ENCODE peak calls at places on chromosomes 3 and 15, in six cellular contexts. O is HepG2, H is HCT116, K is K562, U is H1, Y is GM12878. N is an unnamed sample. For H3K4me1, the result is how much of the 10 kb centered on the place peaks cover.

GRCh38 chr15:57216288-57216687 is 160.0 kb upstream of the CGNL1 start:
- DNase-seq in K (peak), Y (no peak), U (no peak), H (no peak), O (no peak), N (no peak)

GRCh38 chr3:18047052-18047451 is 304.6 kb upstream of the TBC1D5 start:
- DNase-seq in H (no peak), U (no peak), Y (no peak), O (no peak), K (no peak), N (no peak)

GRCh38 chr3:25916286-25916685 is 126.4 kb downstream of the OXSM start:
- DNase-seq in O (no peak), K (no peak), U (no peak), Y (no peak), H (no peak), N (no peak)

GRCh38 chr15:29056839-29057450 is 171.2 kb downstream of the APBA2 start:
- DNase-seq in Y (no peak), O (no peak), H (no peak), U (peak), K (no peak), N (peak)

GRCh38 chr3:190076601-190077444 is 43.9 kb downstream of the P3H2 start:
- DNase-seq in O (peak), Y (no peak), H (no peak), K (no peak), U (no peak), N (peak)

GRCh38 chr3:152682477-152682876 is 152.5 kb upstream of the P2RY1 start:
- DNase-seq in Y (no peak), K (no peak), O (no peak), U (no peak), H (no peak), N (no peak)

GRCh38 chr3:45787551-45787950 is 8.8 kb downstream of the SLC6A20 start:
- DNase-seq in Y (no peak), K (no peak), O (no peak), U (no peak), H (no peak), N (no peak)

GRCh38 chr15:49145651-49146609 is 9.5 kb downstream of the COPS2 start:
- DNase-seq in K (peak), U (no peak), H (peak), Y (no peak), O (peak), N (no peak)

GRCh38 chr3:196920733-196921132 is 21.6 kb downstream of the NCBP2 start:
- DNase-seq in U (no peak), O (no peak), Y (no peak), K (no peak), H (no peak), N (no peak)

GRCh38 chr3:52176951-52177700 is 20.8 kb upstream of the ALAS1 start:
- DNase-seq in Y (no peak), O (peak), H (no peak), K (no peak), U (no peak), N (no peak)

GRCh38 chr3:194688946-194689345 is 3.3 kb downstream of the FAM43A start:
- DNase-seq in U (no peak), Y (no peak), O (no peak), H (no peak), K (no peak), N (no peak)

GRCh38 chr3:46646700-46647099 is 34.4 kb downstream of the FAM240A start:
- DNase-seq in K (no peak), H (no peak), U (peak), O (no peak), Y (no peak), N (no peak)

GRCh38 chr15:84976746-84977345 is 4.8 kb upstream of the PDE8A start:
- DNase-seq in O (no peak), K (no peak), Y (no peak), U (no peak), H (no peak), N (no peak)

GRCh38 chr15:34043813-34044212 is 4.8 kb upstream of the AVEN start:
- DNase-seq in U (no peak), O (no peak), Y (no peak), K (no peak), H (no peak), N (no peak)

GRCh38 chr15:97096303-97096835 is 765.9 kb downstream of the NR2F2 start:
- DNase-seq in U (no peak), Y (no peak), O (no peak), H (no peak), K (no peak), N (no peak)

GRCh38 chr15:56244237-56244810 is 645 bp upstream of the RFX7 start:
- DNase-seq in U (peak), O (peak), H (no peak), K (peak), Y (no peak), N (peak)

GRCh38 chr3:190865828-190866227 is 3.3 kb upstream of the GMNC start:
- DNase-seq in U (no peak), K (no peak), Y (no peak), O (no peak), H (no peak), N (no peak)

GRCh38 chr15:64246364-64247189 is 83.8 kb upstream of the PPIB start:
- DNase-seq in Y (peak), O (peak), H (peak), K (peak), U (no peak), N (peak)

GRCh38 chr3:176362191-176362731 is 835.0 kb downstream of the TBL1XR1 start:
- DNase-seq in O (no peak), U (no peak), Y (no peak), K (peak), H (no peak), N (no peak)

GRCh38 chr3:5010706-5011554 is 31.7 kb downstream of the BHLHE40 start:
- DNase-seq in U (no peak), O (no peak), K (no peak), H (no peak), Y (no peak), N (no peak)

GRCh38 chr3:141939759-141940158 is 63.3 kb downstream of the ATP1B3 start:
- DNase-seq in Y (no peak), O (no peak), K (no peak), U (no peak), H (peak), N (no peak)

GRCh38 chr3:170128259-170128976 is 53.1 kb downstream of the PHC3 start:
- DNase-seq in O (no peak), U (no peak), K (no peak), Y (peak), H (no peak), N (no peak)

GRCh38 chr15:57092252-57092651 is 173.8 kb downstream of the TCF12 start:
- DNase-seq in Y (no peak), H (no peak), K (no peak), O (no peak), U (no peak), N (no peak)

GRCh38 chr3:183555541-183556081 is at the start of gene KLHL6:
- DNase-seq in Y (peak), H (no peak), K (peak), U (no peak), O (no peak), N (no peak)

GRCh38 chr3:49298511-49298910 is 21.5 kb upstream of the C3orf62 start:
- DNase-seq in H (no peak), U (no peak), K (no peak), Y (no peak), O (peak), N (no peak)

GRCh38 chr3:129518048-129518570 is 10.3 kb upstream of the RHO start:
- DNase-seq in U (no peak), Y (no peak), H (no peak), O (no peak), K (no peak), N (no peak)

DNA sequence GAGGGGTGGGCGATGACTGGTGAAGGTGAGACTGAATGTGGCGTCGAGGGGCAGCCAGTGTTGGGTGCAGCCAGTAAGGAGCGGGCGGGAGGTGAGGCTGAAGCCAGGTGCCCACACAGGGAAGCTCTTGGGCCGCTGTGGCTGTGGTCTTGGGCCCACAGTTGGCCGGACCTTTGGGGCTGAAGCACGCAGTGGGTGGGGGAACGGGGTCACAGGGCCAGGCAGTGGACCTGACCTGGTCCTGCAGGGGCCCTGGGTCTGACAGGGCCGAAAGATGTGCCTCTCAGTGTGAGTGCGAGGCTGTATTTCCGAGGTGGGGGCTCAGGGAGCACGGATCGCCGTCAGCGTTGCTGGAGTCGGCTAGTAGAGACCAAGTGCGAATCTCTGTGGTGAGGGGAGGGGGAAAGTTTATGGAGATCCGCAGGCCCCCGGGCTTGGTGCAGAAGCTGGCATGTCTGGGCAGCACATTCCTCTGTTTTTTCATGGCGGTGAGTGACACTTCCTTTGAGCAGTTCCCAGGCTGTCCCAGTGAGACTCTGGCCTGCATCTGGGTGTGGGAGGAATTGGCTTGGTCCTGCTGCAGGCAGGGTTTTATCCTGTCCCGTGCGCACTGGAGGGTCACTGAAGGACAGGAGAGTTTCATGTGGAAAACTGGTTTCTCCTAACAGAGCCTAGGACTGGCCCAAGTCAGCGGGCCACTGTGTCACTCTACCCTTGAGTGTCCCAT is 100.8 kb downstream of the TMEM266 start:
- DNase-seq in O (no peak), U (no peak), K (no peak), H (no peak), Y (no peak), N (no peak)
- TF ChIP-seq ZNF274 in O (no peak), U (no peak), K (no peak), H (no peak), Y (no peak), N (no peak)

GRCh38 chr3:155102329-155102728 is 22.2 kb downstream of the MME start:
- DNase-seq in O (no peak), U (no peak), Y (no peak), K (no peak), H (no peak), N (no peak)
- H3K4me1 ChIP-seq in O (under half), U (under half), Y (under half), K (under half), H (under half), N (under half)

GRCh38 chr15:35980719-35981118 is 434.8 kb upstream of the DPH6 start:
- DNase-seq in O (no peak), H (no peak), U (no peak), Y (no peak), K (no peak), N (no peak)

GRCh38 chr15:35991386-35991785 is 445.4 kb upstream of the DPH6 start:
- DNase-seq in K (no peak), O (no peak), Y (no peak), U (no peak), H (no peak), N (no peak)

GRCh38 chr15:35986072-35986666 is 440.2 kb upstream of the DPH6 start:
- DNase-seq in H (no peak), Y (no peak), K (no peak), U (no peak), O (no peak), N (no peak)
- TF ChIP-seq YY1 in H (no peak), Y (no peak), K (no peak), U (no peak), O (no peak), N (no peak)

DNA sequence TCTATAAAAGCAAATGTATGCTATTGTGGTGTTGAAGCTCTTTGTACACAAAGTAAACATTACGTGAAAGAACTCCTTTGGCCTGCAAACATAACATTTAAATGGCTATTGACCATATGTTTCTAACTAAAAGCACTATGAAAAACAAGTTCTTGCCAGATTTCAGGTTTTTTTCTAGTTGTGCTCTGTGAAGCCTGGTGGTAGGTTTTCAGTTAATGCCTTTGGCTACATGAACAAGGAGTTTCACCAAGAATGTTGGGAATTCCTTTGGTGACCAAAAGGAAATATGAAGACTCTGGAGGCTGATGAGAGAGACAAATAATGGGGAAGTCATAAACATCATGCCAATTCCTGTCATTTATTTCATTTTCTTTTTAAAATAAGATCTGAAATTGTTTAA is 66.0 kb downstream of the RBMS3 start:
- DNase-seq in K (no peak), U (no peak), H (no peak), Y (no peak), O (no peak), N (no peak)
- TF ChIP-seq ZNF274 in K (no peak), U (no peak), H (no peak), Y (no peak), O (no peak), N (no peak)

GRCh38 chr15:75844629-75845390 is 1.6 kb downstream of the UBE2Q2 start:
- DNase-seq in K (no peak), U (no peak), H (no peak), O (no peak), Y (no peak), N (no peak)

GRCh38 chr15:75849167-75849566 is 5.9 kb downstream of the UBE2Q2 start:
- DNase-seq in K (no peak), O (no peak), H (no peak), Y (no peak), U (no peak), N (no peak)

GRCh38 chr15:75850708-75851107 is 7.5 kb downstream of the UBE2Q2 start:
- DNase-seq in K (no peak), Y (no peak), U (no peak), H (no peak), O (no peak), N (no peak)
- H3K4me1 ChIP-seq in K (under half), Y (under half), U (under half), H (under half), O (under half), N (under half)

DNA sequence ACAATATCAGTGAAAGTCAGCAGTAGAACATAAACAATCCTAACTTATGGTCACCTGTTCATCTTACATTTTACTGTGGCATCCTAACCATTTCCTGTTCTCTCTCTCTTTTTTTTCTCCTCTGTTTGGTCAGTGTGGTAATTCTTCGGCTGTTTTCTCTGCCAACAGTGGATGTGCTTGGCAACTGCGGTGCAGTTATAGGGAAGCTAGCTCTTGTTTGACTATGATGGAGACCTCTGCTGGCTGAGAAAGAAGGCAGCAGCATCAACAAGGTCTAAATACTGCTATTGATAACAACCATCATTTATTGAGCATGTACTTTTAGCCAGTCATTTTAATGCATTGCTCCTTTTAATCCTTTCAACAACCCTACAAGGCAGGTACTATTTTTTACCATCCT is 723 bp upstream of the DRD3 start:
- DNase-seq in U (no peak), K (no peak), Y (no peak), O (peak), H (peak), N (no peak)
- TF ChIP-seq YY1 in U (no peak), K (no peak), Y (no peak), O (no peak), H (no peak), N (no peak)

N was measured in NT2/D1.